ENCODE peak calls at places on chromosomes 4 and X, in four cellular contexts. One of them, this sample, is unnamed.

GRCh38 chr4:125572601-125573000 is 257.8 kb downstream of the FAT4 start:
- DNase-seq in uterus: no peak
- DNase-seq in cardiac muscle cell: no peak
- DNase-seq in heart right ventricle: no peak
- DNase-seq in this sample: no peak

GRCh38 chr4:94843222-94843621 is 85.5 kb downstream of the BMPR1B start:
- DNase-seq in uterus: no peak
- DNase-seq in cardiac muscle cell: no peak
- DNase-seq in heart right ventricle: no peak
- DNase-seq in this sample: no peak

GRCh38 chr4:10405672-10406071 is 51.6 kb downstream of the ZNF518B start:
- DNase-seq in uterus: no peak
- DNase-seq in cardiac muscle cell: no peak
- DNase-seq in heart right ventricle: no peak
- DNase-seq in this sample: no peak

GRCh38 chr4:128574706-128575105 is 234.8 kb upstream of the JADE1 start:
- DNase-seq in uterus: peak
- DNase-seq in cardiac muscle cell: peak
- DNase-seq in heart right ventricle: peak
- DNase-seq in this sample: peak

GRCh38 chr4:99811850-99812249 is 4.8 kb upstream of the DAPP1 start:
- DNase-seq in uterus: no peak
- DNase-seq in cardiac muscle cell: peak
- DNase-seq in heart right ventricle: no peak
- DNase-seq in this sample: no peak

GRCh38 chrX:68307767-68308166 is 125.5 kb downstream of the OPHN1 start:
- DNase-seq in uterus: no peak
- DNase-seq in cardiac muscle cell: peak
- DNase-seq in heart right ventricle: no peak
- DNase-seq in this sample: no peak

GRCh38 chrX:132480581-132481203 is 8.1 kb downstream of the MBNL3 start:
- DNase-seq in uterus: peak
- DNase-seq in cardiac muscle cell: peak
- DNase-seq in heart right ventricle: no peak
- DNase-seq in this sample: no peak

GRCh38 chr4:15031993-15032660 is 29.8 kb downstream of the CPEB2 start:
- DNase-seq in uterus: no peak
- DNase-seq in cardiac muscle cell: no peak
- DNase-seq in heart right ventricle: no peak
- DNase-seq in this sample: no peak

GRCh38 chr4:8120518-8120917 is 38.1 kb downstream of the ABLIM2 start:
- DNase-seq in uterus: no peak
- DNase-seq in cardiac muscle cell: no peak
- DNase-seq in heart right ventricle: peak
- DNase-seq in this sample: no peak

GRCh38 chr4:185020293-185020808 is 2.1 kb downstream of the HELT start:
- DNase-seq in uterus: no peak
- DNase-seq in cardiac muscle cell: peak
- DNase-seq in heart right ventricle: no peak
- DNase-seq in this sample: no peak

GRCh38 chrX:22063284-22063683 is 31.2 kb downstream of the PHEX start:
- DNase-seq in uterus: peak
- DNase-seq in cardiac muscle cell: peak
- DNase-seq in heart right ventricle: no peak
- DNase-seq in this sample: no peak

GRCh38 chr4:70915048-70915815 is 13.1 kb downstream of the MOB1B start:
- DNase-seq in uterus: no peak
- DNase-seq in cardiac muscle cell: peak
- DNase-seq in heart right ventricle: no peak
- DNase-seq in this sample: no peak

GRCh38 chr4:153522800-153523089 is 56.6 kb downstream of the TMEM131L start:
- DNase-seq in uterus: no peak
- DNase-seq in cardiac muscle cell: no peak
- DNase-seq in heart right ventricle: no peak
- DNase-seq in this sample: no peak

GRCh38 chr4:163810757-163811156 is 316.3 kb downstream of the TMA16 start:
- DNase-seq in uterus: no peak
- DNase-seq in cardiac muscle cell: no peak
- DNase-seq in heart right ventricle: no peak
- DNase-seq in this sample: no peak

GRCh38 chr4:37639551-37640293 is 46.5 kb downstream of the RELL1 start:
- DNase-seq in uterus: no peak
- DNase-seq in cardiac muscle cell: peak
- DNase-seq in heart right ventricle: no peak
- DNase-seq in this sample: no peak

GRCh38 chr4:123889376-123889945 is 492.9 kb downstream of the SPRY1 start:
- DNase-seq in uterus: peak
- DNase-seq in cardiac muscle cell: peak
- DNase-seq in heart right ventricle: no peak
- DNase-seq in this sample: no peak

GRCh38 chr4:141652161-141652778 is 15.9 kb downstream of the IL15 start:
- DNase-seq in uterus: no peak
- DNase-seq in cardiac muscle cell: peak
- DNase-seq in heart right ventricle: no peak
- DNase-seq in this sample: no peak

GRCh38 chr4:141658316-141658715 is 21.9 kb downstream of the IL15 start:
- DNase-seq in uterus: no peak
- DNase-seq in cardiac muscle cell: no peak
- DNase-seq in heart right ventricle: no peak
- DNase-seq in this sample: no peak

GRCh38 chr4:141657550-141657949 is 21.2 kb downstream of the IL15 start:
- DNase-seq in uterus: no peak
- DNase-seq in cardiac muscle cell: no peak
- DNase-seq in heart right ventricle: no peak
- DNase-seq in this sample: no peak

GRCh38 chr4:141656031-141656430 is 19.6 kb downstream of the IL15 start:
- DNase-seq in uterus: no peak
- DNase-seq in cardiac muscle cell: no peak
- DNase-seq in heart right ventricle: no peak
- DNase-seq in this sample: no peak

GRCh38 chr4:141654098-141654497 is 17.7 kb downstream of the IL15 start:
- DNase-seq in uterus: peak
- DNase-seq in cardiac muscle cell: peak
- DNase-seq in heart right ventricle: peak
- DNase-seq in this sample: no peak
- TF ChIP-seq CTCF in uterus: no peak
- TF ChIP-seq CTCF in cardiac muscle cell: peak
- TF ChIP-seq CTCF in heart right ventricle: peak
- TF ChIP-seq CTCF in this sample: no peak

GRCh38 chr4:11546391-11547160 is 117.9 kb upstream of the HS3ST1 start:
- DNase-seq in uterus: no peak
- DNase-seq in cardiac muscle cell: no peak
- DNase-seq in heart right ventricle: no peak
- DNase-seq in this sample: no peak
- H3K4me3 ChIP-seq in uterus: no peak
- H3K4me3 ChIP-seq in cardiac muscle cell: no peak
- H3K4me3 ChIP-seq in heart right ventricle: no peak
- H3K4me3 ChIP-seq in this sample: no peak

GRCh38 chrX:85111347-85111746 is 107.7 kb downstream of the APOOL start:
- DNase-seq in uterus: no peak
- DNase-seq in cardiac muscle cell: peak
- DNase-seq in heart right ventricle: no peak
- DNase-seq in this sample: no peak
- TF ChIP-seq CTCF in uterus: peak
- TF ChIP-seq CTCF in cardiac muscle cell: peak
- TF ChIP-seq CTCF in heart right ventricle: peak
- TF ChIP-seq CTCF in this sample: peak

GRCh38 chrX:153935326-153935851 is 552 bp upstream of the NAA10 start:
- DNase-seq in uterus: no peak
- DNase-seq in cardiac muscle cell: no peak
- DNase-seq in heart right ventricle: no peak
- DNase-seq in this sample: no peak
- H3K4me3 ChIP-seq in uterus: peak
- H3K4me3 ChIP-seq in cardiac muscle cell: peak
- H3K4me3 ChIP-seq in heart right ventricle: peak
- H3K4me3 ChIP-seq in this sample: peak